ENCODE peak calls at places on chromosome 1, in six cellular contexts. One of them, this sample, is unnamed.

GRCh38 chr1:195141294-195141693 is 1466.9 kb downstream of the KCNT2 start:
- DNase-seq in thoracic aorta: no peak
- DNase-seq in HCT116: peak; percentile 2
- DNase-seq in mesendoderm: peak; percentile 29
- DNase-seq in stomach: no peak
- DNase-seq in neural progenitor cell: no peak
- DNase-seq in this sample: no peak

GRCh38 chr1:100624886-100625430 is 87.0 kb downstream of the GPR88 start:
- DNase-seq in thoracic aorta: no peak
- DNase-seq in HCT116: no peak
- DNase-seq in mesendoderm: no peak
- DNase-seq in stomach: no peak
- DNase-seq in neural progenitor cell: no peak
- DNase-seq in this sample: no peak

GRCh38 chr1:97691325-97691724 is 229.5 kb downstream of the DPYD start:
- DNase-seq in thoracic aorta: no peak
- DNase-seq in HCT116: no peak
- DNase-seq in mesendoderm: no peak
- DNase-seq in stomach: no peak
- DNase-seq in neural progenitor cell: peak; percentile 18
- DNase-seq in this sample: no peak

GRCh38 chr1:226444901-226445300 is 37.0 kb upstream of the PARP1 start:
- DNase-seq in thoracic aorta: no peak
- DNase-seq in HCT116: no peak
- DNase-seq in mesendoderm: no peak
- DNase-seq in stomach: peak; percentile 29
- DNase-seq in neural progenitor cell: no peak
- DNase-seq in this sample: no peak

GRCh38 chr1:56710646-56711045 is 65.5 kb downstream of the PRKAA2 start:
- DNase-seq in thoracic aorta: no peak
- DNase-seq in HCT116: no peak
- DNase-seq in mesendoderm: no peak
- DNase-seq in stomach: no peak
- DNase-seq in neural progenitor cell: no peak
- DNase-seq in this sample: no peak

GRCh38 chr1:66337249-66337648 is 196.7 kb upstream of the SGIP1 start:
- DNase-seq in thoracic aorta: no peak
- DNase-seq in HCT116: no peak
- DNase-seq in mesendoderm: no peak
- DNase-seq in stomach: no peak
- DNase-seq in neural progenitor cell: no peak
- DNase-seq in this sample: no peak

GRCh38 chr1:47918257-47918867 is 78.8 kb downstream of the TRABD2B start:
- DNase-seq in thoracic aorta: no peak
- DNase-seq in HCT116: no peak
- DNase-seq in mesendoderm: no peak
- DNase-seq in stomach: peak; percentile 63
- DNase-seq in neural progenitor cell: no peak
- DNase-seq in this sample: no peak

GRCh38 chr1:15148975-15149374 is 4.6 kb upstream of the TMEM51 start:
- DNase-seq in thoracic aorta: no peak
- DNase-seq in HCT116: no peak
- DNase-seq in mesendoderm: no peak
- DNase-seq in stomach: no peak
- DNase-seq in neural progenitor cell: no peak
- DNase-seq in this sample: no peak

GRCh38 chr1:212687811-212688210 is 11.8 kb downstream of the BATF3 start:
- DNase-seq in thoracic aorta: no peak
- DNase-seq in HCT116: no peak
- DNase-seq in mesendoderm: no peak
- DNase-seq in stomach: no peak
- DNase-seq in neural progenitor cell: no peak
- DNase-seq in this sample: no peak

GRCh38 chr1:18217398-18218043 is 109.9 kb downstream of the IGSF21 start:
- DNase-seq in thoracic aorta: no peak
- DNase-seq in HCT116: peak; percentile 31
- DNase-seq in mesendoderm: peak; percentile 80
- DNase-seq in stomach: no peak
- DNase-seq in neural progenitor cell: no peak
- DNase-seq in this sample: peak; percentile 24

GRCh38 chr1:154338875-154339274 is 13.6 kb downstream of the ATP8B2 start:
- DNase-seq in thoracic aorta: no peak
- DNase-seq in HCT116: no peak
- DNase-seq in mesendoderm: no peak
- DNase-seq in stomach: no peak
- DNase-seq in neural progenitor cell: no peak
- DNase-seq in this sample: no peak

GRCh38 chr1:154344977-154345837 is 19.9 kb downstream of the ATP8B2 start:
- DNase-seq in thoracic aorta: no peak
- DNase-seq in HCT116: no peak
- DNase-seq in mesendoderm: peak; percentile 79
- DNase-seq in stomach: peak; percentile 62
- DNase-seq in neural progenitor cell: peak; percentile 82
- DNase-seq in this sample: no peak

GRCh38 chr1:154342836-154343472 is 17.6 kb downstream of the ATP8B2 start:
- DNase-seq in thoracic aorta: no peak
- DNase-seq in HCT116: no peak
- DNase-seq in mesendoderm: no peak
- DNase-seq in stomach: peak; percentile 47
- DNase-seq in neural progenitor cell: no peak
- DNase-seq in this sample: no peak

GRCh38 chr1:154346276-154346914 is 21.1 kb downstream of the ATP8B2 start:
- DNase-seq in thoracic aorta: no peak
- DNase-seq in HCT116: no peak
- DNase-seq in mesendoderm: no peak
- DNase-seq in stomach: no peak
- DNase-seq in neural progenitor cell: no peak
- DNase-seq in this sample: no peak

DNA sequence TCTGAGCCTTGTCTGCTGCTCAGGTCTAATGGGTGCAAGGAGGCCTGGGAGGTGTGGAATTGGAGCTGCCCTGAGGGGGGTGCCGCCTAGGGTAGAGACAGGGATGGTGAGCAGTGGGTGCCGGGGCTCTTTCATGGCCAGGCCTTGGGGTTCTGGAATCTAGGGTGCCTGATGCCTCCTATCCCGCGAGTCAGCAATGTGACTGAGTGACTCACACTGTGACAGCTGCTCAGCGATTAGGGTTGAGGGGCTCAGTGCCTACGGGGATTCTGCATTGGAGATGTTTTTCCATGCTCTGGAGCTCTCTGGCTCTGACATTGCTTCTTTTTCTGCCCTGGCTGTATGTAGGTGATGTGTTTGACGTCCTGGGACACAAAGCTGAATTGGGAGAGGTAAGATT is 16.8 kb downstream of the ATP8B2 start:
- DNase-seq in thoracic aorta: no peak
- DNase-seq in HCT116: no peak
- DNase-seq in mesendoderm: no peak
- DNase-seq in stomach: no peak
- DNase-seq in neural progenitor cell: no peak
- DNase-seq in this sample: no peak
- H3K4me1 ChIP-seq in thoracic aorta: no peaks in the 10 kb centered on the region
- H3K4me1 ChIP-seq in HCT116: no peaks in the 10 kb centered on the region
- H3K4me1 ChIP-seq in mesendoderm: no peaks in the 10 kb centered on the region
- H3K4me1 ChIP-seq in stomach: no peaks in the 10 kb centered on the region
- H3K4me1 ChIP-seq in neural progenitor cell: no peaks in the 10 kb centered on the region
- H3K4me1 ChIP-seq in this sample: no peaks in the 10 kb centered on the region

DNA sequence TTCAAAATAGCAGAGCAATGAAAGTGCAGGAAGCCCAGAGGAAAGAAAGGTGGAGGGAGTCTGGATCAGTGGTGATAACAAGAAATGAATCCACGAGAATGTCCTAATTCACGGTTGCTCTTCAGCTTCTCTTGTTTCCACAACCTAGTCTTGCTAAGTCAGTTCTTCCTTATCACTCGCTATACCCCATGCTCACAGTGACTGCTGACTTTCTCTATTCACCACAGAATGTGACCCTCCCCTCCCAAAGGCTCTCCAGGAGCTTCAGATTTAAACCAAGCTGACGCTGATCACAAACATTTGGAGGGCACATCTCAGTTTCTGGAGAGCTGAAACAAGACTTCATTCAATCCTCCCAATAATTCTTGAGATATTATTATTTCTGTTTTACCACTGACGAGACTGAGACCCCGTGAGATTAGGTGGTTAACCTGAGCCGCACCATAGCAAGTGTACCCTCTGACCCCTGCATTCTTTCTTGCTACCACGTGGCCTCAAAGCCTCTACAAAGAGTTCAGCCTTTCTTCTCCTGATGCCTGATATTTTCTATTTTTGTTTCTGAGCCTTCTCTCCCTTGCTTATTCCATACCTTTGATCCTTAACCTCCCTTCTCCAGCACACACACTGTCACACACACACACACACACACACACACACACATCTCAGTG is 10.7 kb upstream of the CCN1 start:
- DNase-seq in thoracic aorta: no peak
- DNase-seq in HCT116: no peak
- DNase-seq in mesendoderm: no peak
- DNase-seq in stomach: no peak
- DNase-seq in neural progenitor cell: no peak
- DNase-seq in this sample: no peak
- H3K4me3 ChIP-seq in thoracic aorta: peak overlapping the region; percentile 30
- H3K4me3 ChIP-seq in HCT116: no peak overlapping the region
- H3K4me3 ChIP-seq in mesendoderm: no peak overlapping the region
- H3K4me3 ChIP-seq in stomach: no peak overlapping the region
- H3K4me3 ChIP-seq in neural progenitor cell: no peak overlapping the region
- H3K4me3 ChIP-seq in this sample: no peak overlapping the region

GRCh38 chr1:184419734-184420161 is 32.9 kb downstream of the C1orf21 start:
- DNase-seq in thoracic aorta: no peak
- DNase-seq in HCT116: no peak
- DNase-seq in mesendoderm: no peak
- DNase-seq in stomach: no peak
- DNase-seq in neural progenitor cell: no peak
- DNase-seq in this sample: no peak
- H3K36me3 ChIP-seq in thoracic aorta: no peaks in the 10 kb centered on the region
- H3K36me3 ChIP-seq in HCT116: no peaks in the 10 kb centered on the region
- H3K36me3 ChIP-seq in mesendoderm: no peaks in the 10 kb centered on the region
- H3K36me3 ChIP-seq in stomach: no peaks in the 10 kb centered on the region
- H3K36me3 ChIP-seq in neural progenitor cell: no peaks in the 10 kb centered on the region
- H3K36me3 ChIP-seq in this sample: no peaks in the 10 kb centered on the region

GRCh38 chr1:38015978-38016640 is 3.6 kb downstream of the UTP11 start:
- DNase-seq in thoracic aorta: no peak
- DNase-seq in HCT116: no peak
- DNase-seq in mesendoderm: no peak
- DNase-seq in stomach: no peak
- DNase-seq in neural progenitor cell: no peak
- DNase-seq in this sample: no peak
- H3K4me1 ChIP-seq in thoracic aorta: peaks cover 16% of the 10 kb centered on the region
- H3K4me1 ChIP-seq in HCT116: peaks cover 13% of the 10 kb centered on the region
- H3K4me1 ChIP-seq in mesendoderm: peaks cover 3% of the 10 kb centered on the region
- H3K4me1 ChIP-seq in stomach: peaks cover 37% of the 10 kb centered on the region
- H3K4me1 ChIP-seq in neural progenitor cell: peaks cover 9% of the 10 kb centered on the region
- H3K4me1 ChIP-seq in this sample: peaks cover 36% of the 10 kb centered on the region

DNA sequence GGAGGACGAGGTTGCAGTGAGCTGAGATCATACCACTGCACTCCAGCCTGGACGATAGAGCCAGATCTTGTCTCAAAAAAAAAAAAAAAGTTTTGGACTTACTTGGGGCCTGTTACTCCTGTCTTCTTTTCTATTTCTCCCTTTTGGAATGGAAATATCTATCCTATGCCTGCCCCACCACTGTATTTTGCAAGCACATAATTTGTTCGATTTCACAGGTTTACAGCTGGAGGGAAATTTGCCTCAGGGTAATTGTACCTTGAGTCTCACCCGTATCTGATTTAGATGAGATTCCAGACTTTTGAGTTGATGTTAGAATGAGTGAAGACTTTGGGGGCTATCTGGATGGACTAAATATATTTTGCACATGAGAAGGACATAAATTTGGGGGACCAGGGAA is 8.5 kb downstream of the TEX46 start:
- DNase-seq in thoracic aorta: no peak
- DNase-seq in HCT116: no peak
- DNase-seq in mesendoderm: no peak
- DNase-seq in stomach: no peak
- DNase-seq in neural progenitor cell: no peak
- DNase-seq in this sample: no peak
- H3K4me3 ChIP-seq in thoracic aorta: no peak overlapping the region
- H3K4me3 ChIP-seq in HCT116: no peak overlapping the region
- H3K4me3 ChIP-seq in mesendoderm: no peak overlapping the region
- H3K4me3 ChIP-seq in stomach: no peak overlapping the region
- H3K4me3 ChIP-seq in neural progenitor cell: no peak overlapping the region
- H3K4me3 ChIP-seq in this sample: no peak overlapping the region

GRCh38 chr1:55131801-55132200 is 83.4 kb downstream of the USP24 start:
- DNase-seq in thoracic aorta: no peak
- DNase-seq in HCT116: no peak
- DNase-seq in mesendoderm: no peak
- DNase-seq in stomach: no peak
- DNase-seq in neural progenitor cell: no peak
- DNase-seq in this sample: no peak

GRCh38 chr1:55128418-55128817 is 86.7 kb downstream of the USP24 start:
- DNase-seq in thoracic aorta: no peak
- DNase-seq in HCT116: no peak
- DNase-seq in mesendoderm: no peak
- DNase-seq in stomach: no peak
- DNase-seq in neural progenitor cell: no peak
- DNase-seq in this sample: no peak

GRCh38 chr1:55129194-55129728 is 85.9 kb downstream of the USP24 start:
- DNase-seq in thoracic aorta: peak; percentile 30
- DNase-seq in HCT116: no peak
- DNase-seq in mesendoderm: no peak
- DNase-seq in stomach: no peak
- DNase-seq in neural progenitor cell: no peak
- DNase-seq in this sample: peak; percentile 66

GRCh38 chr1:55134152-55134808 is 80.9 kb downstream of the USP24 start:
- DNase-seq in thoracic aorta: no peak
- DNase-seq in HCT116: no peak
- DNase-seq in mesendoderm: no peak
- DNase-seq in stomach: no peak
- DNase-seq in neural progenitor cell: no peak
- DNase-seq in this sample: no peak

DNA sequence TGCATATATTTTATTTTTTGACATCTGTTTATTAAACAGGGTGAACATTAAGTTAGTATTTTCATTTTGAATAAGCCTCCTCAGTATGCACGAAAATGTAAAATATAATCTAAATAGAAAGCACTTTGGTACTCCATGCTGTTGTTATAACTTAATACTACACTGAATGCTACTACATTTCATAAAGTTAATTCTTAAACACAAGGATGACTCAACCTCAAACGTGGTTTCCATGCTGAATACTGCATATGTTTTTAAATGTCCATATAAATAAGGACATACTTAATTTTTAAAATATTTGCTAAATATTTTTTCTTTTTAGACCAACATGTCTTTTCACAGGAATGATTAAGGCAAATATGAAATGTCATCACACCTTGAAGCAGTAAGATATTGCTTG is 83.9 kb downstream of the USP24 start:
- DNase-seq in thoracic aorta: no peak
- DNase-seq in HCT116: no peak
- DNase-seq in mesendoderm: no peak
- DNase-seq in stomach: no peak
- DNase-seq in neural progenitor cell: no peak
- DNase-seq in this sample: no peak
- H3K36me3 ChIP-seq in thoracic aorta: peaks cover 12% of the 10 kb centered on the region
- H3K36me3 ChIP-seq in HCT116: peaks cover 31% of the 10 kb centered on the region
- H3K36me3 ChIP-seq in mesendoderm: peaks cover 7% of the 10 kb centered on the region
- H3K36me3 ChIP-seq in stomach: peaks cover 94% of the 10 kb centered on the region
- H3K36me3 ChIP-seq in neural progenitor cell: peaks cover 34% of the 10 kb centered on the region
- H3K36me3 ChIP-seq in this sample: peaks cover 88% of the 10 kb centered on the region

This sample was measured in tibial artery.